ENCODE peak calls at places on chromosome X, in nine cellular contexts. I, Y, Z, C, L, J, E, N and R are unnamed samples.

GRCh38 chrX:130047416-130047815 is 62.9 kb downstream of the ELF4 start:
- DNase-seq in I (no peak), Y (no peak), Z (no peak), C (no peak), L (no peak), J (no peak), E (no peak), N (no peak), R (no peak)

GRCh38 chrX:87664381-87664780 is 146.8 kb downstream of the KLHL4 start:
- DNase-seq in I (no peak), Y (no peak), Z (no peak), C (no peak), L (no peak), J (peak), E (no peak), N (no peak), R (no peak)

GRCh38 chrX:19566359-19567141 is 51.2 kb upstream of the MAP3K15 start:
- DNase-seq in I (no peak), Y (no peak), Z (no peak), C (no peak), L (no peak), J (peak), E (no peak), N (no peak), R (peak)

GRCh38 chrX:69034451-69034850 is 130.8 kb downstream of the PJA1 start:
- DNase-seq in I (no peak), Y (no peak), Z (no peak), C (peak), L (no peak), J (no peak), E (no peak), N (no peak), R (no peak)

GRCh38 chrX:146241902-146242301 is 424.3 kb downstream of the SLITRK2 start:
- DNase-seq in I (no peak), Y (no peak), Z (no peak), C (no peak), L (no peak), J (no peak), E (no peak), N (no peak), R (no peak)

GRCh38 chrX:13934731-13935130 is 95.0 kb downstream of the GEMIN8 start:
- DNase-seq in I (no peak), Y (no peak), Z (no peak), C (no peak), L (no peak), J (no peak), E (no peak), N (no peak), R (no peak)

GRCh38 chrX:147891886-147892285 is 19.8 kb upstream of the FMR1 start:
- DNase-seq in I (no peak), Y (no peak), Z (no peak), C (no peak), L (no peak), J (no peak), E (no peak), N (no peak), R (no peak)

GRCh38 chrX:19593684-19594083 is 78.4 kb upstream of the MAP3K15 start:
- DNase-seq in I (no peak), Y (no peak), Z (peak), C (no peak), L (no peak), J (peak), E (no peak), N (no peak), R (no peak)

GRCh38 chrX:95318882-95319281 is 1365.8 kb upstream of the DIAPH2 start:
- DNase-seq in I (no peak), Y (no peak), Z (peak), C (no peak), L (no peak), J (no peak), E (peak), N (no peak), R (no peak)

GRCh38 chrX:132488819-132489255 is at the start of gene MBNL3:
- DNase-seq in I (peak), Y (peak), Z (peak), C (peak), L (peak), J (peak), E (peak), N (no peak), R (no peak)

DNA sequence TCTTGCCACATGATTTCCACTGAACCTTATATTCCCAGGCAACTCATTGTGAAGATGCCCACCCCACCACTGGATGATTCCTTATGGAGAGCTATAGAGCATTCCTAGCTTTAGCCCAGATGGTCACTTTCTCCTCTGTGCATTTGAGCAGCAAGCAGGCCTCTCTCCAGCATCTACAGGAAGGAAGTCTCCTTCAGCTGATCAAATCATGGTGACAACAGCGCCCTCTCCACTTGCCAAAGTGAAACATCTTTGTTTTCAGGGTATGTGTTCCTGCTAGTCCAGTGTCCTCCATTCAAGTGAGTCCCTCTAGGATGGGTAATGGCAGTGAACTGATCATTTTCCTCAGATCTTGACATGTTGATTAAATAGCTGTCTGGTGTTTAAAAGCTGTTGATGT is 10.9 kb upstream of the SYTL5 start:
- DNase-seq in I (no peak), Y (no peak), Z (no peak), C (no peak), L (no peak), J (no peak), E (no peak), N (no peak), R (no peak)
- TF ChIP-seq CTCF in I (no peak), Y (no peak), Z (no peak), C (no peak), L (no peak), J (no peak), E (no peak), N (no peak), R (no peak)

DNA sequence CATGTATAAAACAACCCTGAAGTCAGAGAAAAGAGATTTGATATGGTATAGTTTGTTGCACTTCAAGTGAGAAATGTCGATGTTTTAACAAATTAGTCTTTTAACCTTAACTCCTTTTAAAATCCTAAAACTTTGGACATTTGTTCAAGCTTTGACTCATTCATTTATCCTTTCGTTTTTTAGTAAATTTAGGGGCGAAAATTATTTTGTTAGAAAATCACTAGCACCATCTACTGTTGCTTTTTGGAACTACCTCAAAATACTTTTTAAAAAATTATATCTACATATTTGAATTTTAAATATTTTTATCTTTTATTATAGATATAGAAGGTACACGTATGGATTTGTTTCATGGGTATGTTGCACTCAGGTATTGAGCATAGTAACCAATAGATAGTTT is 165.1 kb upstream of the POF1B start:
- DNase-seq in I (no peak), Y (no peak), Z (peak), C (no peak), L (no peak), J (peak), E (no peak), N (no peak), R (no peak)
- TF ChIP-seq CTCF in I (peak), Y (peak), Z (no peak), C (peak), L (peak), J (no peak), E (peak), N (peak), R (peak)

DNA sequence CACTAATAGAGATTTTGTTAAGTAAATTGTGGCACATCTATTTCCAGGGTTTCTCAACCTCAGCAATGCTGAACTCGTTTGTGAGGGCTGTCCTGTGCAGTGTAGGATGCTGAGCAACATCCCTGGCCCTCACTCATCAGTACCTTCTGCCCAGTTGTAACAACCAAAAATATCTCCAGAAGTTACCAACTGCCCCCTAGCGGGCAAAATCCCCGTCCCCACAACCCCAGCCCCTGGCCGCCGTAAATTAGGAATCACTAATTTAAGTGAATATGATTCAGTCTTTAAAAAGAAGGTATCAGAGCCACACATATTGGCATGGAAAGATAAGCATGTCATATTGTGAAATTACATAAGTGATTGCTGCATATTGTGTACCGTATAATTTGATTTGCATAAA is 123.4 kb downstream of the ASB9 start:
- DNase-seq in I (no peak), Y (no peak), Z (no peak), C (no peak), L (no peak), J (peak), E (peak), N (no peak), R (no peak)
- TF ChIP-seq CTCF in I (peak), Y (peak), Z (no peak), C (peak), L (no peak), J (peak), E (peak), N (peak), R (peak)

GRCh38 chrX:3582421-3582820 is 131.0 kb downstream of the PRKX start:
- DNase-seq in I (no peak), Y (no peak), Z (no peak), C (no peak), L (no peak), J (no peak), E (no peak), N (no peak), R (no peak)

GRCh38 chrX:3589474-3589873 is 124.0 kb downstream of the PRKX start:
- DNase-seq in I (no peak), Y (no peak), Z (no peak), C (no peak), L (no peak), J (no peak), E (no peak), N (no peak), R (no peak)

GRCh38 chrX:3581609-3582108 is 131.8 kb downstream of the PRKX start:
- DNase-seq in I (no peak), Y (no peak), Z (no peak), C (no peak), L (no peak), J (no peak), E (no peak), N (no peak), R (no peak)

GRCh38 chrX:3584415-3584996 is 128.9 kb downstream of the PRKX start:
- DNase-seq in I (no peak), Y (no peak), Z (no peak), C (no peak), L (no peak), J (no peak), E (no peak), N (no peak), R (no peak)

DNA sequence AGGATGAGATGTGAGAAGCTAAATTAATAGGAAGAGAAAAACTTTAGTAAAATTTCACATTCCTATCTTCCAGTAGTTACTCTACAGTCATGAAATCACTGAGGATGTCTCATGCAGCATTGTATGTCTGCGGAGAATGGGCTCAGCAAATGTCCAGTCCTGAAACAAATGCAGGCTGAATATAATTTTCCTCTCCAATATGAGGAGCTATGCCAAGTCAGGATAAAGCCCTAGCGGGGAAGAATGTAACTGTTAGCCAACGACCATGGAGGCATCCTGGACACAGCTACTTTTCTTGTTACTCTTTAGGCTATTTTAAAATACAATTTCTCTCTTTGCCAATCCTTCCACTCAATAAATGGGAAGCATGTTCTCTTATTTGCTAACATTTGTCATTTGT is 127.7 kb downstream of the PRKX start:
- DNase-seq in I (no peak), Y (no peak), Z (no peak), C (no peak), L (no peak), J (no peak), E (no peak), N (no peak), R (no peak)
- TF ChIP-seq CTCF in I (no peak), Y (no peak), Z (no peak), C (no peak), L (no peak), J (no peak), E (no peak), N (no peak), R (peak)

DNA sequence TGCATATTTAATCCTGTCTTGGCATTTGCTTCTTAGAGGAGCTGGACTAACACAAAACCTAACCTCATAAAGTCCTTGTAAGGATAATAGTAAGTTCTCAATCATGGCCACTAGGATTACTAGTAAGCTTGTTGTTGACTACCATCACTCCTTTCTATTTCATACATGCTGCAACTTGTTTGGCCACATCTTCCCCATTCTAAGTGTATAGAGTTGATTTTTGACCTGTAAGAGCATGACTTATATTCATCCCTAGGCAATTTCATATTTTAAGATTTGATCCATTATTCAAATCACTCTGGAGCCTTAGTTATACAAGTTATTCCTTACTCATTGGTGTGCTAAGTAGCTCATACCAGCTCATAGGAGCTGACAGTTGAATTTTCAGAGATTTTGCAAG is 109.4 kb downstream of the EFHC2 start:
- DNase-seq in I (no peak), Y (no peak), Z (no peak), C (no peak), L (no peak), J (no peak), E (no peak), N (no peak), R (no peak)
- TF ChIP-seq CTCF in I (no peak), Y (no peak), Z (no peak), C (no peak), L (no peak), J (no peak), E (no peak), N (no peak), R (no peak)

DNA sequence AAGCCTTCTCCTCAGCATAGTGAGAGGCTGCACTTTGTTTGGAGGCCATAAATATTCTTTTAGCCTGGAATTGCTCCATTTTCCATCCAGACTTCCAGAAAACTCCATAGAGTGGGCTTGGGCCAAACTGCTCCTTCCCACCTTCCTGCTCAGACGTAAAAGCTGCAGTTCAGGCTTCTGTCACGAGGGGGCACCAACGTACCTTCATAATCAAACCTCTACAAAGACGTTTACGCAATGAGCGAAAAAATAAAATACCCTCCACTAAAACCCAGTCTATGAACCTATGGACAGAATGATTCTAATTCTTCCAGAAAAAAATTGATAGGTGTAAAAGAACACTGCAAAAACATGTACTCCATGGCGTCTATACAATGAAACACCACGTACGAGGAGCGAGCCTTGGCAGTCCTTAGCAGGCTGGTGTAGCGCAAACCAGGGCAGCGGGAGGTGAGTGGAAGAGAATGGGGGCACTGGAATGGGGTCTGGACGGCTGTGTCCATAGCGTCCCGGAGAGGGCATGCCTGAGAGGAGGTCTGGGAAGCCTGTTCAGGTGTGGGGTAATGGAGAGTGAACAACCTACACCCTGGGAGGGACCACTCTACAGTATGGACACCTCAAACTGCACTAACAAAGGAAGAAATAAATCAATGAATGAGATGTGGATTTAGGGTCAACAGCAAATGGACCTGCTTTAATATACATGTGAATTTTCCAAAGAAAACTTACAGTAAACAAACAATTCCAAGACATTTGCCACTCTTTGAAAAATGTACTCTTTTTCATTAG is 14.3 kb upstream of the RAB40A start:
- DNase-seq in I (peak), Y (peak), Z (peak), C (peak), L (peak), J (peak), E (peak), N (no peak), R (no peak)
- TF ChIP-seq CTCF in I (peak), Y (peak), Z (peak), C (peak), L (peak), J (peak), E (peak), N (peak), R (peak)

DNA sequence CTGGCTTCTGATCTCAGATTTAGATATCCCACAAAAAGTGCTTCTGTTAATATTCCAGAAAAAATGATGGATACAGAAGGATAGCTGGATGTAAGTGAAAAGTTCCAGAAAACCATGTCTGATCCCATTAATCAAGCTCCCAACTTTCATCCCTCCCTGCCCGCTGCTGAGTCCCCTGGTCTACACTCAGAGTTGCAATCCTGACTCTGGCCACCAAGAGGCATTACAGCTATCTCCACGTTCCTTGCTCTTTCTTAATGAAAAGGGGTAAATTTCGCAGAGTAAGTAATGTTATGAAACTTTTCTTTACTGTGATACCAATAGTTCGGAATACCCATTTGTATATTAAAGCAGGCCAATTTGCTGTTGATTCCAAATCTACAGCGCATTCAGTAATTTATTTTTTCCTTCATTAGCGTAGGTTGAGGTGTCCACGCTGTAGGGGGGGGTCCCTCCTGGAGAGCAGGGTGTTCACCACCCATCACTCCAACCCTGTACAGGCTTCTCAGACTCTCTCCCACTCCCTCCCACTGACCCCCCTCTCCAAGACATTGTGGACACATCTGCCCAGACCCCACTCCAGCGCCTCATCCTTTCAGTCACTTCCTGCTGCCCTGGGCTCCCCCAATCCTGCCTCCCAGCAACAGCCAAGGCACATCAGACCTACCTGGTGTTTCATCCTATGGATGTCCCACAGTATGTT is 55.1 kb downstream of the RAB40A start:
- DNase-seq in I (no peak), Y (no peak), Z (peak), C (no peak), L (no peak), J (peak), E (peak), N (no peak), R (no peak)
- TF ChIP-seq CTCF in I (peak), Y (no peak), Z (no peak), C (peak), L (peak), J (peak), E (no peak), N (peak), R (peak)